ENCODE peak calls at places on chromosomes 7 and 10, in seven cellular contexts. One of them, this sample, is unnamed.

GRCh38 chr7:103824251-103824650 is 165.2 kb downstream of the RELN start:
- DNase-seq in endothelial cell: no peak
- DNase-seq in BJ: no peak
- DNase-seq in GM23338: no peak
- DNase-seq in pons: no peak
- DNase-seq in H7: no peak
- DNase-seq in M059J: no peak
- DNase-seq in this sample: no peak

GRCh38 chr10:125871341-125871740 is 9.8 kb downstream of the DHX32 start:
- DNase-seq in GM23338: no peak
- DNase-seq in M059J: peak
- DNase-seq in BJ: no peak
- DNase-seq in H7: no peak
- DNase-seq in endothelial cell: no peak
- DNase-seq in pons: no peak
- DNase-seq in this sample: no peak

GRCh38 chr7:143258830-143259229 is 4.4 kb upstream of the GSTK1 start:
- DNase-seq in endothelial cell: no peak
- DNase-seq in H7: no peak
- DNase-seq in BJ: no peak
- DNase-seq in GM23338: no peak
- DNase-seq in pons: no peak
- DNase-seq in M059J: peak
- DNase-seq in this sample: no peak

GRCh38 chr10:70272925-70273316 is 10.9 kb downstream of the NPFFR1 start:
- DNase-seq in GM23338: no peak
- DNase-seq in H7: no peak
- DNase-seq in M059J: peak
- DNase-seq in pons: peak
- DNase-seq in BJ: no peak
- DNase-seq in endothelial cell: no peak
- DNase-seq in this sample: no peak

GRCh38 chr7:87463982-87464381 is 11.5 kb downstream of the ABCB4 start:
- DNase-seq in pons: no peak
- DNase-seq in GM23338: no peak
- DNase-seq in M059J: no peak
- DNase-seq in endothelial cell: no peak
- DNase-seq in BJ: no peak
- DNase-seq in H7: no peak
- DNase-seq in this sample: no peak

GRCh38 chr10:106401967-106402366 is 762.5 kb downstream of the SORCS1 start:
- DNase-seq in endothelial cell: no peak
- DNase-seq in GM23338: no peak
- DNase-seq in pons: no peak
- DNase-seq in M059J: no peak
- DNase-seq in BJ: no peak
- DNase-seq in H7: no peak
- DNase-seq in this sample: no peak

GRCh38 chr7:137681657-137682562 is 164.9 kb downstream of the DGKI start:
- DNase-seq in GM23338: no peak
- DNase-seq in M059J: peak
- DNase-seq in H7: no peak
- DNase-seq in endothelial cell: no peak
- DNase-seq in pons: no peak
- DNase-seq in BJ: peak
- DNase-seq in this sample: no peak

GRCh38 chr10:72088879-72089585 is 681 bp upstream of the SPOCK2 start:
- DNase-seq in M059J: no peak
- DNase-seq in GM23338: peak
- DNase-seq in BJ: no peak
- DNase-seq in pons: no peak
- DNase-seq in endothelial cell: no peak
- DNase-seq in H7: peak
- DNase-seq in this sample: no peak

GRCh38 chr10:132973903-132974241 is 31.5 kb upstream of the CFAP46 start:
- DNase-seq in GM23338: no peak
- DNase-seq in endothelial cell: no peak
- DNase-seq in H7: peak
- DNase-seq in pons: no peak
- DNase-seq in BJ: no peak
- DNase-seq in M059J: no peak
- DNase-seq in this sample: no peak

GRCh38 chr10:62456611-62457101 is 82.5 kb downstream of the ZNF365 start:
- DNase-seq in M059J: no peak
- DNase-seq in pons: no peak
- DNase-seq in BJ: peak
- DNase-seq in endothelial cell: no peak
- DNase-seq in GM23338: no peak
- DNase-seq in H7: no peak
- DNase-seq in this sample: no peak

GRCh38 chr7:117283779-117284178 is 39.1 kb downstream of the WNT2 start:
- DNase-seq in pons: no peak
- DNase-seq in H7: no peak
- DNase-seq in GM23338: no peak
- DNase-seq in BJ: no peak
- DNase-seq in endothelial cell: no peak
- DNase-seq in M059J: no peak
- DNase-seq in this sample: no peak

GRCh38 chr10:133445751-133446708 is 7.7 kb upstream of the SCART1 start:
- DNase-seq in BJ: no peak
- DNase-seq in endothelial cell: no peak
- DNase-seq in M059J: no peak
- DNase-seq in pons: no peak
- DNase-seq in H7: peak
- DNase-seq in GM23338: no peak
- DNase-seq in this sample: no peak

GRCh38 chr7:152760384-152761115 is 998 bp downstream of the ACTR3B start:
- DNase-seq in GM23338: peak
- DNase-seq in pons: no peak
- DNase-seq in endothelial cell: no peak
- DNase-seq in H7: peak
- DNase-seq in BJ: no peak
- DNase-seq in M059J: peak
- DNase-seq in this sample: no peak

GRCh38 chr10:23656735-23657134 is 217.9 kb downstream of the OTUD1 start:
- DNase-seq in BJ: no peak
- DNase-seq in H7: peak
- DNase-seq in M059J: no peak
- DNase-seq in GM23338: peak
- DNase-seq in pons: peak
- DNase-seq in endothelial cell: peak
- DNase-seq in this sample: no peak

GRCh38 chr10:75088640-75089039 is 22.8 kb upstream of the SAMD8 start:
- DNase-seq in BJ: no peak
- DNase-seq in pons: no peak
- DNase-seq in M059J: no peak
- DNase-seq in GM23338: no peak
- DNase-seq in H7: no peak
- DNase-seq in endothelial cell: no peak
- DNase-seq in this sample: no peak

GRCh38 chr10:119981826-119982225 is 89.3 kb downstream of the SEC23IP start:
- DNase-seq in GM23338: no peak
- DNase-seq in pons: peak
- DNase-seq in H7: no peak
- DNase-seq in BJ: no peak
- DNase-seq in M059J: peak
- DNase-seq in endothelial cell: no peak
- DNase-seq in this sample: no peak

GRCh38 chr10:118585794-118586193 is 9.7 kb downstream of the PRLHR start:
- DNase-seq in pons: no peak
- DNase-seq in H7: no peak
- DNase-seq in endothelial cell: no peak
- DNase-seq in M059J: peak
- DNase-seq in BJ: no peak
- DNase-seq in GM23338: no peak
- DNase-seq in this sample: no peak

GRCh38 chr10:75651452-75651851 is 220.0 kb downstream of the LRMDA start:
- DNase-seq in H7: peak
- DNase-seq in GM23338: peak
- DNase-seq in pons: peak
- DNase-seq in endothelial cell: no peak
- DNase-seq in BJ: no peak
- DNase-seq in M059J: peak
- DNase-seq in this sample: no peak

GRCh38 chr7:52586704-52587103 is 448.7 kb upstream of the POM121L12 start:
- DNase-seq in pons: no peak
- DNase-seq in M059J: no peak
- DNase-seq in BJ: no peak
- DNase-seq in GM23338: peak
- DNase-seq in endothelial cell: no peak
- DNase-seq in H7: peak
- DNase-seq in this sample: no peak

GRCh38 chr7:92762853-92763252 is 73.5 kb downstream of the CDK6 start:
- DNase-seq in M059J: no peak
- DNase-seq in H7: no peak
- DNase-seq in GM23338: no peak
- DNase-seq in BJ: no peak
- DNase-seq in endothelial cell: no peak
- DNase-seq in pons: no peak
- DNase-seq in this sample: no peak

GRCh38 chr7:51606601-51607154 is 290.1 kb upstream of the COBL start:
- DNase-seq in BJ: no peak
- DNase-seq in pons: no peak
- DNase-seq in GM23338: no peak
- DNase-seq in H7: no peak
- DNase-seq in endothelial cell: no peak
- DNase-seq in M059J: peak
- DNase-seq in this sample: no peak

GRCh38 chr7:4675771-4676373 is 6.2 kb upstream of the FOXK1 start:
- DNase-seq in BJ: no peak
- DNase-seq in M059J: no peak
- DNase-seq in H7: no peak
- DNase-seq in pons: no peak
- DNase-seq in endothelial cell: no peak
- DNase-seq in GM23338: no peak
- DNase-seq in this sample: no peak

GRCh38 chr10:29689001-29689400 is 54.2 kb upstream of the SVIL start:
- DNase-seq in M059J: peak
- DNase-seq in H7: no peak
- DNase-seq in GM23338: no peak
- DNase-seq in pons: no peak
- DNase-seq in endothelial cell: no peak
- DNase-seq in BJ: no peak
- DNase-seq in this sample: no peak

GRCh38 chr10:121540773-121541395 is 57.4 kb downstream of the FGFR2 start:
- DNase-seq in H7: no peak
- DNase-seq in pons: no peak
- DNase-seq in endothelial cell: no peak
- DNase-seq in M059J: no peak
- DNase-seq in GM23338: no peak
- DNase-seq in BJ: no peak
- DNase-seq in this sample: no peak

GRCh38 chr7:114865564-114865963 is 56.3 kb upstream of the MDFIC start:
- DNase-seq in M059J: peak
- DNase-seq in BJ: no peak
- DNase-seq in H7: peak
- DNase-seq in pons: peak
- DNase-seq in GM23338: peak
- DNase-seq in endothelial cell: peak
- DNase-seq in this sample: peak

GRCh38 chr7:20791523-20791879 is 4.8 kb upstream of the SP8 start:
- DNase-seq in GM23338: no peak
- DNase-seq in M059J: no peak
- DNase-seq in BJ: no peak
- DNase-seq in pons: no peak
- DNase-seq in endothelial cell: no peak
- DNase-seq in H7: no peak
- DNase-seq in this sample: no peak

GRCh38 chr10:86655173-86655540 is 810 bp downstream of the OPN4 start:
- DNase-seq in endothelial cell: no peak
- DNase-seq in H7: peak
- DNase-seq in BJ: no peak
- DNase-seq in GM23338: no peak
- DNase-seq in pons: no peak
- DNase-seq in M059J: no peak
- DNase-seq in this sample: no peak

GRCh38 chr10:129541748-129542487 is 74.9 kb downstream of the MGMT start:
- DNase-seq in H7: no peak
- DNase-seq in M059J: no peak
- DNase-seq in pons: no peak
- DNase-seq in BJ: no peak
- DNase-seq in endothelial cell: no peak
- DNase-seq in GM23338: no peak
- DNase-seq in this sample: no peak

GRCh38 chr10:73768881-73769280 is 13.0 kb upstream of the CHCHD1 start:
- DNase-seq in BJ: no peak
- DNase-seq in pons: no peak
- DNase-seq in H7: peak
- DNase-seq in M059J: no peak
- DNase-seq in GM23338: peak
- DNase-seq in endothelial cell: no peak
- DNase-seq in this sample: no peak